ENCODE peak calls at places on chromosomes 11 and 22, in seven cellular contexts. P, W, M, F, L, X and T are unnamed samples. For H3K4me1, the result is how much of the 10 kb centered on the place peaks cover.

GRCh38 chr11:6757373-6757967 is 14.3 kb downstream of the OR2AG2 start:
- DNase-seq in P (peak), W (peak), M (peak), F (peak), L (no peak), X (peak), T (peak)

GRCh38 chr11:62832346-62833234 is at the start of gene TEX54:
- DNase-seq in P (no peak), W (no peak), M (no peak), F (no peak), L (no peak), X (no peak), T (no peak)

GRCh38 chr11:126090452-126090851 is 27.8 kb upstream of the CDON start:
- DNase-seq in P (no peak), W (no peak), M (no peak), F (no peak), L (no peak), X (no peak), T (no peak)

GRCh38 chr11:75425422-75425821 is 7.6 kb downstream of the KLHL35 start:
- DNase-seq in P (peak), W (peak), M (peak), F (no peak), L (no peak), X (no peak), T (no peak)

GRCh38 chr11:58622344-58622743 is at the start of gene CNTF:
- DNase-seq in P (no peak), W (no peak), M (no peak), F (no peak), L (no peak), X (no peak), T (no peak)

GRCh38 chr11:86676010-86676409 is 3.6 kb upstream of the ME3 start:
- DNase-seq in P (no peak), W (no peak), M (no peak), F (no peak), L (no peak), X (no peak), T (no peak)

GRCh38 chr11:27847496-27847895 is 147.2 kb upstream of the BDNF start:
- DNase-seq in P (no peak), W (no peak), M (no peak), F (no peak), L (no peak), X (no peak), T (no peak)

GRCh38 chr11:75140269-75141138 is 10.4 kb upstream of the SLCO2B1 start:
- DNase-seq in P (peak), W (peak), M (peak), F (peak), L (peak), X (peak), T (peak)

GRCh38 chr11:94400839-94401772 is at the start of gene GPR83:
- DNase-seq in P (peak), W (peak), M (no peak), F (no peak), L (no peak), X (no peak), T (no peak)

GRCh38 chr11:15889972-15890371 is 466.4 kb downstream of the SOX6 start:
- DNase-seq in P (no peak), W (no peak), M (no peak), F (no peak), L (no peak), X (no peak), T (no peak)

GRCh38 chr22:35564975-35565867 is 24.6 kb downstream of the RASD2 start:
- DNase-seq in P (no peak), W (no peak), M (no peak), F (no peak), L (no peak), X (no peak), T (no peak)

GRCh38 chr11:71349627-71350026 is 97.2 kb upstream of the SHANK2 start:
- DNase-seq in P (no peak), W (no peak), M (no peak), F (no peak), L (no peak), X (no peak), T (no peak)

GRCh38 chr11:69640260-69640994 is 529 bp upstream of the CCND1 start:
- DNase-seq in P (no peak), W (no peak), M (no peak), F (no peak), L (no peak), X (no peak), T (no peak)

GRCh38 chr11:74592441-74593362 is at the start of gene POLD3:
- DNase-seq in P (peak), W (peak), M (peak), F (peak), L (peak), X (peak), T (peak)

GRCh38 chr22:32887293-32887692 is 85.8 kb downstream of the TIMP3 start:
- DNase-seq in P (no peak), W (no peak), M (peak), F (no peak), L (no peak), X (no peak), T (no peak)

GRCh38 chr11:48093323-48093722 is 113.0 kb downstream of the PTPRJ start:
- DNase-seq in P (no peak), W (no peak), M (no peak), F (no peak), L (no peak), X (no peak), T (no peak)

GRCh38 chr22:44026630-44027511 is 2.8 kb downstream of the PARVB start:
- DNase-seq in P (no peak), W (no peak), M (peak), F (no peak), L (peak), X (no peak), T (no peak)

GRCh38 chr11:6586434-6587359 is 16.7 kb downstream of the RRP8 start:
- DNase-seq in P (peak), W (peak), M (no peak), F (no peak), L (no peak), X (no peak), T (no peak)

GRCh38 chr11:31412946-31413345 is 43.3 kb downstream of the DNAJC24 start:
- DNase-seq in P (no peak), W (no peak), M (no peak), F (no peak), L (no peak), X (no peak), T (no peak)

GRCh38 chr11:134224710-134225662 is 515 bp downstream of the VPS26B start:
- DNase-seq in P (peak), W (no peak), M (peak), F (peak), L (no peak), X (no peak), T (no peak)

GRCh38 chr11:80816966-80817365 is 1376.1 kb upstream of the TENM4 start:
- DNase-seq in P (no peak), W (no peak), M (no peak), F (no peak), L (peak), X (no peak), T (no peak)

GRCh38 chr11:76159983-76160661 is 46.2 kb downstream of the WNT11 start:
- DNase-seq in P (peak), W (no peak), M (no peak), F (no peak), L (no peak), X (no peak), T (no peak)

GRCh38 chr11:10414659-10415058 is 40.4 kb upstream of the AMPD3 start:
- DNase-seq in P (no peak), W (no peak), M (peak), F (no peak), L (no peak), X (no peak), T (no peak)

GRCh38 chr11:93054881-93055280 is 85.4 kb downstream of the MTNR1B start:
- DNase-seq in P (no peak), W (no peak), M (peak), F (peak), L (no peak), X (peak), T (no peak)

GRCh38 chr11:71248656-71249055 is 3.7 kb downstream of the SHANK2 start:
- DNase-seq in P (peak), W (no peak), M (no peak), F (no peak), L (no peak), X (no peak), T (no peak)

GRCh38 chr11:80621871-80622270 is 1181.0 kb upstream of the TENM4 start:
- DNase-seq in P (no peak), W (no peak), M (no peak), F (no peak), L (no peak), X (no peak), T (no peak)

GRCh38 chr11:403021-403760 is 9.2 kb downstream of the PKP3 start:
- DNase-seq in P (no peak), W (no peak), M (no peak), F (no peak), L (no peak), X (no peak), T (no peak)

DNA sequence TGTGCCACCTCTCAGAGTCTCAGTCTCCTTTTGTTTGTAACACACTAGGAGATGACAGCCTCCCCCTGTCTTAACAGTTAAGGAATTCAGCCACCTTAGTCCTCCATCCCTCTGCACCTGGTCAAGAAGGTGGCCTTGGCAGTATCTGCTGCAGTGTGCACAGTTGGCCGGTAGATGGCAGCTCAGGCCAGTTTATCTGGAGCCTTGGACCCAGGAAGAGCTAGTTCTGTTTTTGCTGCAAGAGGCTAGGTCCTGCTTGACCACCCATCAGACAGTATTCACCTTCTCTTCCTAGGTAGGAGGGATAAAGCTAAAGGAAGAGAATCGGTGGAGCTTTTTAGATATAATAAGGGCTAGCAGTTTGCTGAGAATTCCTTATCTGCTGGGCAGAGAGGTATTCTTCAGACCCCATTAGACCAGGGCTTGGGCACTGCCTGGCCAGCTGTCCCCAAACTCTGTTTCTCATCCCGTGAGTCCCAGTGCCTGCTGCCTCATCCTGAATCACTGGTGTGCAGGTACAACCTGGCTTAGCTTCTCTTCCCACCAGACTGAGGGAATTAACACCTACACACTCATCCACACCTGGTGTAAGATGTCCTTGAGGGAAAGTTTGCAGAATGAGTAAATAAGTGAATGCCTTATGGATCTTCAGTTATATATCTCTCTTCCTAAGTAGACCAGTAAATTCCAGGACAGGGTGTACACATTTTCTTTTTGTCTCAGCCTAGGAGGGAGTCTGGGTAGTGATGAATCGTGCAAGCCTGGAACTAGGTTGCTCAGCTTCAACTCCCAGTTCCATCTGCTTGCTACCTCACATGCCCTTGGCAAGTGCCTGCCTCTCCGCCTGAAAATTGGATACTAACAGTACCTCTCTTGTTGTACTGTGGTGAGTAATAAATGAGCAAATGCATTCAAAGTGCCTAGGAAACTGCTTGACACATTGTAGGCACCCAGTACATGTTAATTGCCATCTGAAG is 70.8 kb upstream of the NARS2 start:
- DNase-seq in P (peak), W (peak), M (peak), F (peak), L (peak), X (peak), T (peak)
- TF ChIP-seq YY1 in P (no peak), W (peak), M (no peak), F (no peak), L (no peak), X (no peak), T (no peak)

GRCh38 chr11:120182357-120182756 is 28.5 kb upstream of the OAF start:
- DNase-seq in P (no peak), W (peak), M (no peak), F (no peak), L (no peak), X (no peak), T (no peak)

GRCh38 chr11:120182790-120183491 is 27.9 kb upstream of the OAF start:
- DNase-seq in P (no peak), W (peak), M (peak), F (peak), L (no peak), X (no peak), T (peak)

GRCh38 chr11:120180571-120181445 is 30.0 kb upstream of the OAF start:
- DNase-seq in P (no peak), W (no peak), M (peak), F (peak), L (no peak), X (no peak), T (peak)

GRCh38 chr11:120183701-120184141 is 27.1 kb upstream of the OAF start:
- DNase-seq in P (no peak), W (peak), M (no peak), F (no peak), L (no peak), X (no peak), T (no peak)

GRCh38 chr11:120181446-120181992 is 29.3 kb upstream of the OAF start:
- DNase-seq in P (no peak), W (no peak), M (no peak), F (no peak), L (no peak), X (no peak), T (no peak)
- H3K4me1 ChIP-seq in P (under half), W (under half), M (under half), F (half or more), L (under half), X (under half), T (under half)

GRCh38 chr11:23903044-23903704 is 593.7 kb upstream of the LUZP2 start:
- DNase-seq in P (no peak), W (no peak), M (no peak), F (peak), L (no peak), X (no peak), T (no peak)

GRCh38 chr11:23897453-23898289 is 599.2 kb upstream of the LUZP2 start:
- DNase-seq in P (peak), W (no peak), M (no peak), F (no peak), L (no peak), X (no peak), T (no peak)
- TF ChIP-seq YY1 in P (no peak), W (no peak), M (no peak), F (no peak), L (no peak), X (no peak), T (no peak)

GRCh38 chr11:103699216-103699615 is 337.2 kb upstream of the DDI1 start:
- DNase-seq in P (no peak), W (no peak), M (no peak), F (no peak), L (no peak), X (no peak), T (no peak)
- H3K4me1 ChIP-seq in P (under half), W (under half), M (under half), F (under half), L (under half), X (under half), T (under half)

GRCh38 chr22:46071451-46072029 is 78.8 kb upstream of the PPARA start:
- DNase-seq in P (peak), W (peak), M (no peak), F (no peak), L (no peak), X (peak), T (no peak)
- TF ChIP-seq YY1 in P (no peak), W (peak), M (no peak), F (no peak), L (peak), X (no peak), T (no peak)

GRCh38 chr11:68470304-68470811 is 9.8 kb downstream of the PPP6R3 start:
- DNase-seq in P (peak), W (no peak), M (peak), F (no peak), L (no peak), X (no peak), T (no peak)

GRCh38 chr11:68471360-68472340 is 11.1 kb downstream of the PPP6R3 start:
- DNase-seq in P (no peak), W (peak), M (no peak), F (no peak), L (peak), X (no peak), T (no peak)

GRCh38 chr11:68468217-68468828 is 7.8 kb downstream of the PPP6R3 start:
- DNase-seq in P (no peak), W (no peak), M (no peak), F (peak), L (no peak), X (no peak), T (no peak)

GRCh38 chr11:68469122-68469521 is 8.6 kb downstream of the PPP6R3 start:
- DNase-seq in P (no peak), W (no peak), M (no peak), F (peak), L (no peak), X (no peak), T (no peak)

DNA sequence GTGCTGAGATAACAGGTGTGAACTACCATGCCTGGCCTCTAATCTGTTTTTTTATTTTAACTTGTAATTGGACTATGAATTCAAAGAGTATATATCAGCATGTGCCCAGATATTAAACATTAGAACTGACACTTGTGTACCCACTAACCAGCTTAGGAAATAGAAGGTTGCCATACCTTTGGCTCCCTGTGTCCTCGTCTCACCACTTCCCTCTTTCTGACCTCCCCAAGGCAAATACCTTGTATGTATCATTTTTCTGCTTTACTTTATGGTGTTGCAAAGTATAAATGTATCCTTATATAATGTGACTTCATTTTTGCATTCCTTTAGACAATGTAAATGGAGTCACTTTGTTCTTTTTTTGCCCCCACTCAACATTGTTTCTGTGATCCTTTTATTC is 9.1 kb downstream of the PPP6R3 start:
- DNase-seq in P (no peak), W (no peak), M (no peak), F (no peak), L (no peak), X (no peak), T (no peak)
- H3K4me1 ChIP-seq in P (under half), W (under half), M (under half), F (half or more), L (half or more), X (under half), T (under half)

GRCh38 chr11:115158053-115158452 is 346.2 kb downstream of the CADM1 start:
- DNase-seq in P (peak), W (no peak), M (no peak), F (no peak), L (no peak), X (no peak), T (no peak)
- TF ChIP-seq YY1 in P (no peak), W (no peak), M (no peak), F (no peak), L (no peak), X (no peak), T (no peak)